ENCODE peak calls at places on chromosomes 2 and 18, in seven cellular contexts. One of them, this sample, is unnamed.
A peak's percentile ranks its signal among the peaks of the same experiment; 100 is the strongest.

GRCh38 chr2:234275515-234275914 is 221.4 kb downstream of the ARL4C start:
- DNase-seq in A673: no peak
- DNase-seq in T-helper 2 cell: no peak
- DNase-seq in hippocampal formation: no peak
- DNase-seq in heart left ventricle: no peak
- DNase-seq in fibroblast of the aortic adventitia: no peak
- DNase-seq in NCI-H2171: peak; percentile 38
- DNase-seq in this sample: no peak

GRCh38 chr2:116833052-116833451 is 981.4 kb upstream of the DDX18 start:
- DNase-seq in hippocampal formation: no peak
- DNase-seq in A673: no peak
- DNase-seq in heart left ventricle: no peak
- DNase-seq in NCI-H2171: no peak
- DNase-seq in fibroblast of the aortic adventitia: no peak
- DNase-seq in T-helper 2 cell: no peak
- DNase-seq in this sample: no peak

GRCh38 chr2:241218131-241219029 is 29.9 kb downstream of the ANO7 start:
- DNase-seq in fibroblast of the aortic adventitia: peak; percentile 21
- DNase-seq in heart left ventricle: peak; percentile 70
- DNase-seq in A673: peak; percentile 29
- DNase-seq in T-helper 2 cell: peak; percentile 16
- DNase-seq in hippocampal formation: no peak
- DNase-seq in NCI-H2171: no peak
- DNase-seq in this sample: peak; percentile 38

GRCh38 chr2:9918275-9918674 is 33.2 kb upstream of the GRHL1 start:
- DNase-seq in A673: no peak
- DNase-seq in NCI-H2171: no peak
- DNase-seq in T-helper 2 cell: no peak
- DNase-seq in hippocampal formation: no peak
- DNase-seq in heart left ventricle: no peak
- DNase-seq in fibroblast of the aortic adventitia: peak; percentile 51
- DNase-seq in this sample: no peak

GRCh38 chr18:41756141-41756540 is 198.9 kb upstream of the PIK3C3 start:
- DNase-seq in A673: no peak
- DNase-seq in hippocampal formation: no peak
- DNase-seq in T-helper 2 cell: no peak
- DNase-seq in heart left ventricle: no peak
- DNase-seq in NCI-H2171: no peak
- DNase-seq in fibroblast of the aortic adventitia: no peak
- DNase-seq in this sample: no peak

GRCh38 chr2:200042102-200042735 is 86.8 kb downstream of the MAIP1 start:
- DNase-seq in NCI-H2171: no peak
- DNase-seq in fibroblast of the aortic adventitia: peak; percentile 74
- DNase-seq in T-helper 2 cell: no peak
- DNase-seq in A673: no peak
- DNase-seq in heart left ventricle: no peak
- DNase-seq in hippocampal formation: no peak
- DNase-seq in this sample: no peak

GRCh38 chr2:220451438-220451837 is 824.0 kb downstream of the SLC4A3 start:
- DNase-seq in hippocampal formation: no peak
- DNase-seq in T-helper 2 cell: no peak
- DNase-seq in fibroblast of the aortic adventitia: no peak
- DNase-seq in A673: no peak
- DNase-seq in heart left ventricle: no peak
- DNase-seq in NCI-H2171: no peak
- DNase-seq in this sample: no peak

GRCh38 chr2:216696751-216697560 is 1.6 kb upstream of the IGFBP5 start:
- DNase-seq in hippocampal formation: peak; percentile 48
- DNase-seq in T-helper 2 cell: no peak
- DNase-seq in NCI-H2171: no peak
- DNase-seq in fibroblast of the aortic adventitia: peak; percentile 60
- DNase-seq in A673: peak; percentile 65
- DNase-seq in heart left ventricle: no peak
- DNase-seq in this sample: no peak

GRCh38 chr2:70420005-70420580 is 118.2 kb upstream of the FAM136A start:
- DNase-seq in heart left ventricle: no peak
- DNase-seq in hippocampal formation: no peak
- DNase-seq in T-helper 2 cell: no peak
- DNase-seq in NCI-H2171: no peak
- DNase-seq in fibroblast of the aortic adventitia: no peak
- DNase-seq in A673: no peak
- DNase-seq in this sample: no peak

GRCh38 chr18:53004798-53005197 is 664.8 kb downstream of the DCC start:
- DNase-seq in NCI-H2171: peak; percentile 4
- DNase-seq in T-helper 2 cell: no peak
- DNase-seq in heart left ventricle: no peak
- DNase-seq in A673: peak; percentile 7
- DNase-seq in hippocampal formation: no peak
- DNase-seq in fibroblast of the aortic adventitia: no peak
- DNase-seq in this sample: no peak

GRCh38 chr2:170582313-170582712 is 132.8 kb upstream of the SP5 start:
- DNase-seq in heart left ventricle: no peak
- DNase-seq in hippocampal formation: no peak
- DNase-seq in A673: no peak
- DNase-seq in T-helper 2 cell: no peak
- DNase-seq in fibroblast of the aortic adventitia: no peak
- DNase-seq in NCI-H2171: no peak
- DNase-seq in this sample: no peak

GRCh38 chr18:35236964-35237363 is 3.9 kb upstream of the ZNF397 start:
- DNase-seq in NCI-H2171: no peak
- DNase-seq in T-helper 2 cell: no peak
- DNase-seq in A673: no peak
- DNase-seq in heart left ventricle: no peak
- DNase-seq in hippocampal formation: peak; percentile 51
- DNase-seq in fibroblast of the aortic adventitia: no peak
- DNase-seq in this sample: no peak

This sample was measured in naive thymus-derived CD8-positive, alpha-beta T cell.